ENCODE peak calls at places on chromosomes 6 and 20, in four cellular contexts. B, Q, Y and J are unnamed samples.

GRCh38 chr6:154602296-154602695 is 91.8 kb upstream of the CNKSR3 start:
- DNase-seq in B (no peak), Q (no peak), Y (no peak), J (no peak)

GRCh38 chr6:110946498-110946897 is 12.0 kb upstream of the GTF3C6 start:
- DNase-seq in B (no peak), Y (no peak), Q (no peak), J (no peak)

GRCh38 chr6:170415318-170415717 is 108.8 kb downstream of the FAM120B start:
- DNase-seq in Q (no peak), Y (no peak), B (no peak), J (no peak)

GRCh38 chr6:141552463-141552862 is 580.3 kb upstream of the GJE1 start:
- DNase-seq in Q (peak; percentile 89), B (peak; percentile 34), Y (no peak), J (no peak)

GRCh38 chr20:36501367-36502006 is 39.8 kb upstream of the MYL9 start:
- DNase-seq in Q (no peak), Y (no peak), B (no peak), J (no peak)

GRCh38 chr6:84762941-84763396 is 1.4 kb downstream of the TBX18 start:
- DNase-seq in Q (no peak), B (no peak), Y (peak; percentile 35), J (peak; percentile 74)

GRCh38 chr6:50842446-50842845 is 23.8 kb downstream of the TFAP2B start:
- DNase-seq in Y (no peak), B (no peak), Q (no peak), J (no peak)

GRCh38 chr6:36329798-36330291 is 6.8 kb downstream of the BNIP5 start:
- DNase-seq in B (no peak), Y (peak; percentile 43), Q (no peak), J (peak; percentile 58)

GRCh38 chr6:16741112-16742016 is 19.9 kb downstream of the ATXN1 start:
- DNase-seq in B (no peak), Q (no peak), Y (no peak), J (no peak)

GRCh38 chr6:23145801-23146200 is 576.4 kb downstream of the HDGFL1 start:
- DNase-seq in B (no peak), Q (no peak), Y (no peak), J (no peak)

GRCh38 chr6:28401172-28401571 is 1.6 kb upstream of the ZSCAN12 start:
- DNase-seq in Y (no peak), B (no peak), Q (no peak), J (no peak)

GRCh38 chr6:71226151-71226550 is 62.5 kb upstream of the OGFRL1 start:
- DNase-seq in Q (no peak), B (no peak), Y (no peak), J (no peak)

GRCh38 chr6:125469915-125470314 is 168.1 kb upstream of the HDDC2 start:
- DNase-seq in Q (no peak), Y (no peak), B (no peak), J (no peak)
- TF ChIP-seq TAF1 in Q (no peak), Y (no peak), B (no peak), J (no peak)

GRCh38 chr20:51128198-51128597 is 105.3 kb upstream of the KCNG1 start:
- DNase-seq in B (no peak), Q (no peak), Y (no peak), J (no peak)

GRCh38 chr20:51131806-51132205 is 108.9 kb upstream of the KCNG1 start:
- DNase-seq in B (no peak), Q (no peak), Y (no peak), J (no peak)

GRCh38 chr20:51126337-51126736 is 103.4 kb upstream of the KCNG1 start:
- DNase-seq in Y (no peak), B (no peak), Q (no peak), J (no peak)

GRCh38 chr20:51127713-51128112 is 104.8 kb upstream of the KCNG1 start:
- DNase-seq in Q (no peak), B (no peak), Y (no peak), J (no peak)

DNA sequence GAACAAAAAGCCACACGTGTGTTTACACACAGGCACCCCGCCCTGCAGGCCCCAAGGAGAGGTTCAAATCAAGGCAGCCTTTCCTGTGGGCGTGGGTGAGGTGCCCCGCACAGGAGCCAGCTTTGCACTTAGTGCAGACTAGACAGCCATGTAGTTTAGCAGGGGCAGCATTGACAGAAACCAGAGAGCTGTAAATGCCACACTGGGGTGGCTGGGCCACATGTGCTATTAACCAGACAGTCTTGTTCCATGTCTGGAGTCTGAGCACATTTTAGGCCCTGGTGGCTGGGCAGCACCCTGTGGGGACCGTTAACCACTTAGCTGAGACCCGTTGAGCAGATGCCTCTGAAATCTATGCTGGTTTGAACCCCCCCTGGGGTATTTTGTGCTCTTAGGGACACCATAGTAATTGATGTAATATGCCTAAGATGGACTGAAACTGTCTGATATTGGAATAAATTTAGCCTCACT is 106.3 kb upstream of the KCNG1 start:
- DNase-seq in Y (no peak), Q (no peak), B (no peak), J (no peak)
- TF ChIP-seq SRF in Y (no peak), Q (no peak), B (no peak), J (no peak)

GRCh38 chr6:2891768-2892170 is 11.3 kb downstream of the SERPINB9 start:
- DNase-seq in Y (no peak), B (peak; percentile 89), Q (no peak), J (no peak)
- H3K9ac ChIP-seq in Y (no peak overlapping the region), B (peak overlapping the region; percentile 31), Q (no peak overlapping the region), J (no peak overlapping the region)

GRCh38 chr6:31794866-31795615 is 511 bp downstream of the VARS1 start:
- DNase-seq in B (no peak), Q (no peak), Y (peak; percentile 84), J (no peak)
- TF ChIP-seq TAF1 in B (no peak), Q (no peak), Y (no peak), J (no peak)

GRCh38 chr20:12989586-12989985 is 19.2 kb upstream of the SPTLC3 start:
- DNase-seq in Y (no peak), Q (no peak), B (no peak), J (no peak)

GRCh38 chr20:12987261-12987660 is 21.5 kb upstream of the SPTLC3 start:
- DNase-seq in Q (no peak), B (no peak), Y (no peak), J (no peak)

GRCh38 chr20:12984069-12984765 is 24.6 kb upstream of the SPTLC3 start:
- DNase-seq in B (no peak), Q (no peak), Y (no peak), J (no peak)

GRCh38 chr20:12982098-12982497 is 26.7 kb upstream of the SPTLC3 start:
- DNase-seq in B (no peak), Y (no peak), Q (no peak), J (no peak)

DNA sequence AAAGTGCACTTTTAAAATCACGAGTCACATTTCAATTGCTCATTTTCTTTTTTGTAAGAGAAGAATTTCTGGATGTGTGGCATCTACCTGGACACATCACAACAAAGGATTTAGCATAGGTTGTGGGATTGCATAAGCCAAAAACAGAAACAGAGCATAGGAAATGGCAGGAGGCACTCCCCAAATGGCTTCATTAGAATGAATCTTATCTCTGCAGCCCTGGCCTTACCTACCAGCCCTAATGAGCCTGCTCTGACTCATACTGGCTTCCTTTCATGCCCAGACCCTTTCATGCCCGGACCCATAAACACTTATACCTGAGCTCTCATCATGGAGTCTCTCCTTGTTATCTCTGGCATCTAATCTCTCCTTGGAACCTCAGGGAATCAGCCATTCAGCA is 23.9 kb upstream of the SPTLC3 start:
- DNase-seq in Q (no peak), Y (no peak), B (no peak), J (no peak)
- TF ChIP-seq SRF in Q (no peak), Y (no peak), B (no peak), J (no peak)

DNA sequence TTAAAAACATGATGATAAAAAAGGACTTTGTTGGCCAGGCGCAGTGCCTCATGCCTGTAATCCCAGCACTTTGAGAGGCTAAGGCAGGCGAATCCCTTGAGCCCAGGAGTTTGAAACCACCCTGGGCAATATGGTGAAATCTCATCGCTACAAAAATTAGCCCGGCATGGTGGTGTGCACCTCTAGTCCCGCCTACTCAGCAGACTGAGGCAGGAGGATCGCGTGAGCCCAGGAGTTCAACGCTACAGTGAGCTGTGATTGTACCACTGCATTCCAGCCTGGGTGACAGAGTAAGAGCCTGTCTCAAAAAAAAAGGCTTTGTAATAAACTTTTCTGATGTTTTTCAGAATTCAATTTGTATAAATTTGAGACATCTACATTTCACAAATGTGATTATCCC is 60.1 kb downstream of the GFOD1 start:
- DNase-seq in B (peak; percentile 34), Q (no peak), Y (no peak), J (no peak)
- H3K9ac ChIP-seq in B (peak overlapping the region; percentile 86), Q (no peak overlapping the region), Y (no peak overlapping the region), J (no peak overlapping the region)

DNA sequence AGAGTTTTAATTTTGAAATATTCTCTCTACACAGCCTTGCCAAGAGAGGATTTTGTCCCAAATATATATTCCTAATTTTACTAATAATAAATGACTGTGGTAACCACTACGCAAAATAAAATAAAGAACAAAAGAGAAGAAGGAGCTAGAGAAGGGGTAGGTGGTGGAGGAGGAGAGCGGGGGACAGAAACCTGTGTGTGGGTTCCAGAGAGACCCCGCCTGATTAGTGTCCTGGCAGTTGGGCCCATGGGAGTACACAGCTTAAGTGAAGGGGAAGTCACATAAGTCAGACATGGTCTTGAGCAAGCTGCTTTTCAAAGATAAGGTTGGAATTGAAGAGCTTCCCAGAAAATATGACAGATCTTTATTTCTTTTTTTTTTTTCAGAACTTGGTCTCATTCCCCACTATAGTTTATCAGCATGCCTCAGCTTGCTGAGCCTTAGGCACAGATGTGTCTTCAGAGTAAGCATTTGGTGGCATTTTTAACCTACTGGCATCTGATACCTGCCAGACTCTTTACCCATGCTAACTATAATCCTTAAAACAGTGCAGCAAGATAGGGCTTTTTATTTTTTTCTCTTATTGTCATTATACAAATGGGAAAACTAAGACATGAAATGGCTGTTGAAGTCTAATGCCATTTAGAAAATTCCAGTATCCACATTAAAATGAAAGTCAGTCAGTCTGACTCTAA is 9.6 kb upstream of the RHAG start:
- DNase-seq in Q (no peak), B (no peak), Y (peak; percentile 89), J (no peak)
- TF ChIP-seq TAF1 in Q (no peak), B (no peak), Y (peak; percentile 50), J (no peak)

DNA sequence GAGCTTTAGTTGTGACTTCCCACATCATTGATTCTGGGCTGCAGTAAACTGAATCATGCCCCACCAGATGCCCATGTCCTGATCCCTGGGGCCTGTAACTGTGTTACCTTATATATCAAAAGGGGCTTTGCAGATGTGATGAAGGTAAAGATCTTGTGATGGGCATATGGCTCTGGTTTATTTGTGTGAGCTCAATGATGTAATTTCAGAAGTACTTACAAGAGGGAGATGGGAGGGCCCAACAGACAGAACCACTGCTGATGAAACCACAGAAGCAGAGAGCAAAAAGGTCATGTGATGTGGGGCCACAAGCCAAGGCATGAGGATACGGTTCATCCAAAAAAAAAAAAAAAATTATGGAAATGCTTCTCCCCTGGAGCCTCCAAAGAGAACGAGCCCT is 118.7 kb downstream of the TOX2 start:
- DNase-seq in Q (no peak), Y (no peak), B (no peak), J (no peak)
- TF ChIP-seq SRF in Q (no peak), Y (no peak), B (no peak), J (no peak)